ENCODE peak calls at places on chromosomes 3 and 15, in six cellular contexts. One of them, this sample, is unnamed.

GRCh38 chr3:78665776-78666457 is 1101.9 kb downstream of the ROBO1 start:
- DNase-seq in lower leg skin: no peak
- DNase-seq in Panc1: no peak
- DNase-seq in GM06990: no peak
- DNase-seq in psoas muscle: no peak
- DNase-seq in right lobe of liver: no peak
- DNase-seq in this sample: no peak

GRCh38 chr3:182092662-182093262 is 381.0 kb downstream of the SOX2 start:
- DNase-seq in lower leg skin: no peak
- DNase-seq in Panc1: no peak
- DNase-seq in GM06990: peak
- DNase-seq in psoas muscle: no peak
- DNase-seq in right lobe of liver: no peak
- DNase-seq in this sample: no peak

GRCh38 chr3:105367063-105367405 is 325 bp downstream of the ALCAM start:
- DNase-seq in lower leg skin: no peak
- DNase-seq in Panc1: no peak
- DNase-seq in GM06990: peak
- DNase-seq in psoas muscle: no peak
- DNase-seq in right lobe of liver: peak
- DNase-seq in this sample: no peak

GRCh38 chr3:156511987-156512677 is 42.8 kb downstream of the SSR3 start:
- DNase-seq in lower leg skin: no peak
- DNase-seq in Panc1: no peak
- DNase-seq in GM06990: no peak
- DNase-seq in psoas muscle: no peak
- DNase-seq in right lobe of liver: no peak
- DNase-seq in this sample: peak

GRCh38 chr3:124360140-124360539 is 368.2 kb upstream of the ROPN1 start:
- DNase-seq in lower leg skin: no peak
- DNase-seq in Panc1: no peak
- DNase-seq in GM06990: no peak
- DNase-seq in psoas muscle: no peak
- DNase-seq in right lobe of liver: no peak
- DNase-seq in this sample: peak

GRCh38 chr3:55066406-55067128 is 138.7 kb upstream of the LRTM1 start:
- DNase-seq in lower leg skin: no peak
- DNase-seq in Panc1: no peak
- DNase-seq in GM06990: no peak
- DNase-seq in psoas muscle: no peak
- DNase-seq in right lobe of liver: no peak
- DNase-seq in this sample: no peak

GRCh38 chr15:29952245-29952644 is 130.0 kb upstream of the TJP1 start:
- DNase-seq in lower leg skin: no peak
- DNase-seq in Panc1: no peak
- DNase-seq in GM06990: no peak
- DNase-seq in psoas muscle: no peak
- DNase-seq in right lobe of liver: no peak
- DNase-seq in this sample: no peak

GRCh38 chr3:59685432-59685831 is 635.6 kb upstream of the CFAP20DC start:
- DNase-seq in lower leg skin: no peak
- DNase-seq in Panc1: no peak
- DNase-seq in GM06990: no peak
- DNase-seq in psoas muscle: no peak
- DNase-seq in right lobe of liver: no peak
- DNase-seq in this sample: no peak

GRCh38 chr3:37571269-37571668 is 290.4 kb upstream of the CTDSPL start:
- DNase-seq in lower leg skin: no peak
- DNase-seq in Panc1: no peak
- DNase-seq in GM06990: no peak
- DNase-seq in psoas muscle: no peak
- DNase-seq in right lobe of liver: no peak
- DNase-seq in this sample: no peak

GRCh38 chr3:197983076-197983475 is 23.1 kb downstream of the LMLN start:
- DNase-seq in lower leg skin: no peak
- DNase-seq in Panc1: no peak
- DNase-seq in GM06990: no peak
- DNase-seq in psoas muscle: no peak
- DNase-seq in right lobe of liver: no peak
- DNase-seq in this sample: no peak

GRCh38 chr3:102791641-102792589 is 357.1 kb downstream of the ZPLD1 start:
- DNase-seq in lower leg skin: no peak
- DNase-seq in Panc1: no peak
- DNase-seq in GM06990: no peak
- DNase-seq in psoas muscle: no peak
- DNase-seq in right lobe of liver: no peak
- DNase-seq in this sample: no peak

GRCh38 chr3:10551139-10551538 is 45.8 kb upstream of the ATP2B2 start:
- DNase-seq in lower leg skin: no peak
- DNase-seq in Panc1: no peak
- DNase-seq in GM06990: no peak
- DNase-seq in psoas muscle: no peak
- DNase-seq in right lobe of liver: no peak
- DNase-seq in this sample: peak

GRCh38 chr3:52177701-52178042 is 20.3 kb upstream of the ALAS1 start:
- DNase-seq in lower leg skin: no peak
- DNase-seq in Panc1: no peak
- DNase-seq in GM06990: no peak
- DNase-seq in psoas muscle: no peak
- DNase-seq in right lobe of liver: peak
- DNase-seq in this sample: no peak

GRCh38 chr3:54970895-54971294 is 43.0 kb upstream of the LRTM1 start:
- DNase-seq in lower leg skin: no peak
- DNase-seq in Panc1: no peak
- DNase-seq in GM06990: no peak
- DNase-seq in psoas muscle: no peak
- DNase-seq in right lobe of liver: no peak
- DNase-seq in this sample: no peak

GRCh38 chr3:159882784-159883779 is 105.6 kb upstream of the IL12A start:
- DNase-seq in lower leg skin: no peak
- DNase-seq in Panc1: no peak
- DNase-seq in GM06990: no peak
- DNase-seq in psoas muscle: no peak
- DNase-seq in right lobe of liver: no peak
- DNase-seq in this sample: peak

GRCh38 chr3:71537211-71537611 is 46.3 kb downstream of the FOXP1 start:
- DNase-seq in lower leg skin: no peak
- DNase-seq in Panc1: no peak
- DNase-seq in GM06990: no peak
- DNase-seq in psoas muscle: peak
- DNase-seq in right lobe of liver: no peak
- DNase-seq in this sample: no peak

GRCh38 chr3:180657094-180657493 is 22.2 kb downstream of the CCDC39 start:
- DNase-seq in lower leg skin: no peak
- DNase-seq in Panc1: no peak
- DNase-seq in GM06990: no peak
- DNase-seq in psoas muscle: no peak
- DNase-seq in right lobe of liver: no peak
- DNase-seq in this sample: no peak

GRCh38 chr3:4978259-4978965 is 825 bp upstream of the BHLHE40 start:
- DNase-seq in lower leg skin: peak
- DNase-seq in Panc1: no peak
- DNase-seq in GM06990: peak
- DNase-seq in psoas muscle: peak
- DNase-seq in right lobe of liver: peak
- DNase-seq in this sample: peak

GRCh38 chr3:146164951-146165350 is 4.0 kb upstream of the PLOD2 start:
- DNase-seq in lower leg skin: no peak
- DNase-seq in Panc1: no peak
- DNase-seq in GM06990: no peak
- DNase-seq in psoas muscle: no peak
- DNase-seq in right lobe of liver: no peak
- DNase-seq in this sample: no peak

GRCh38 chr3:168620854-168621253 is 525.1 kb upstream of the GOLIM4 start:
- DNase-seq in lower leg skin: no peak
- DNase-seq in Panc1: peak
- DNase-seq in GM06990: no peak
- DNase-seq in psoas muscle: no peak
- DNase-seq in right lobe of liver: peak
- DNase-seq in this sample: no peak

GRCh38 chr15:42457445-42458442 is 33.2 kb downstream of the ZNF106 start:
- DNase-seq in lower leg skin: peak
- DNase-seq in Panc1: no peak
- DNase-seq in GM06990: peak
- DNase-seq in psoas muscle: peak
- DNase-seq in right lobe of liver: no peak
- DNase-seq in this sample: peak

GRCh38 chr15:64842099-64842940 is 605 bp downstream of the PLEKHO2 start:
- DNase-seq in lower leg skin: no peak
- DNase-seq in Panc1: no peak
- DNase-seq in GM06990: no peak
- DNase-seq in psoas muscle: peak
- DNase-seq in right lobe of liver: no peak
- DNase-seq in this sample: no peak

GRCh38 chr3:31980530-31981205 is 394 bp downstream of the OSBPL10 start:
- DNase-seq in lower leg skin: peak
- DNase-seq in Panc1: no peak
- DNase-seq in GM06990: peak
- DNase-seq in psoas muscle: peak
- DNase-seq in right lobe of liver: peak
- DNase-seq in this sample: no peak

GRCh38 chr3:10855083-10855870 is 39.2 kb downstream of the SLC6A11 start:
- DNase-seq in lower leg skin: no peak
- DNase-seq in Panc1: no peak
- DNase-seq in GM06990: no peak
- DNase-seq in psoas muscle: no peak
- DNase-seq in right lobe of liver: no peak
- DNase-seq in this sample: no peak

GRCh38 chr15:52137432-52138357 is 25.1 kb upstream of the BCL2L10 start:
- DNase-seq in lower leg skin: no peak
- DNase-seq in Panc1: no peak
- DNase-seq in GM06990: no peak
- DNase-seq in psoas muscle: no peak
- DNase-seq in right lobe of liver: peak
- DNase-seq in this sample: no peak

GRCh38 chr15:52132066-52132465 is 19.5 kb upstream of the BCL2L10 start:
- DNase-seq in lower leg skin: no peak
- DNase-seq in Panc1: no peak
- DNase-seq in GM06990: no peak
- DNase-seq in psoas muscle: no peak
- DNase-seq in right lobe of liver: no peak
- DNase-seq in this sample: no peak

GRCh38 chr15:52136471-52136993 is 24.0 kb upstream of the BCL2L10 start:
- DNase-seq in lower leg skin: no peak
- DNase-seq in Panc1: no peak
- DNase-seq in GM06990: no peak
- DNase-seq in psoas muscle: no peak
- DNase-seq in right lobe of liver: no peak
- DNase-seq in this sample: no peak

GRCh38 chr15:52133510-52134220 is 21.1 kb upstream of the BCL2L10 start:
- DNase-seq in lower leg skin: no peak
- DNase-seq in Panc1: no peak
- DNase-seq in GM06990: no peak
- DNase-seq in psoas muscle: no peak
- DNase-seq in right lobe of liver: no peak
- DNase-seq in this sample: no peak

GRCh38 chr15:52134502-52135144 is 22.0 kb upstream of the BCL2L10 start:
- DNase-seq in lower leg skin: no peak
- DNase-seq in Panc1: no peak
- DNase-seq in GM06990: no peak
- DNase-seq in psoas muscle: no peak
- DNase-seq in right lobe of liver: peak
- DNase-seq in this sample: no peak
- H3K4me3 ChIP-seq in lower leg skin: no peak
- H3K4me3 ChIP-seq in Panc1: no peak
- H3K4me3 ChIP-seq in GM06990: no peak
- H3K4me3 ChIP-seq in psoas muscle: no peak
- H3K4me3 ChIP-seq in right lobe of liver: no peak
- H3K4me3 ChIP-seq in this sample: no peak

GRCh38 chr3:57068437-57069089 is 8.1 kb downstream of the SPATA12 start:
- DNase-seq in lower leg skin: peak
- DNase-seq in Panc1: peak
- DNase-seq in GM06990: peak
- DNase-seq in psoas muscle: peak
- DNase-seq in right lobe of liver: no peak
- DNase-seq in this sample: peak
- H3K4me3 ChIP-seq in lower leg skin: no peak
- H3K4me3 ChIP-seq in Panc1: no peak
- H3K4me3 ChIP-seq in GM06990: no peak
- H3K4me3 ChIP-seq in psoas muscle: no peak
- H3K4me3 ChIP-seq in right lobe of liver: no peak
- H3K4me3 ChIP-seq in this sample: no peak

GRCh38 chr3:152202976-152203626 is 65.6 kb upstream of the MBNL1 start:
- DNase-seq in lower leg skin: no peak
- DNase-seq in Panc1: no peak
- DNase-seq in GM06990: no peak
- DNase-seq in psoas muscle: no peak
- DNase-seq in right lobe of liver: no peak
- DNase-seq in this sample: no peak
- H3K4me3 ChIP-seq in lower leg skin: no peak
- H3K4me3 ChIP-seq in Panc1: no peak
- H3K4me3 ChIP-seq in GM06990: peak
- H3K4me3 ChIP-seq in psoas muscle: peak
- H3K4me3 ChIP-seq in right lobe of liver: peak
- H3K4me3 ChIP-seq in this sample: peak

GRCh38 chr3:61093364-61093763 is 157.9 kb downstream of the FHIT start:
- DNase-seq in lower leg skin: no peak
- DNase-seq in Panc1: no peak
- DNase-seq in GM06990: no peak
- DNase-seq in psoas muscle: no peak
- DNase-seq in right lobe of liver: no peak
- DNase-seq in this sample: no peak
- H3K4me3 ChIP-seq in lower leg skin: no peak
- H3K4me3 ChIP-seq in Panc1: no peak
- H3K4me3 ChIP-seq in GM06990: no peak
- H3K4me3 ChIP-seq in psoas muscle: no peak
- H3K4me3 ChIP-seq in right lobe of liver: no peak
- H3K4me3 ChIP-seq in this sample: no peak